ENCODE peak calls at places on chromosomes 11 and 22, in four cellular contexts. One of them, this sample, is unnamed.

GRCh38 chr11:31821779-31822574 is 10.9 kb upstream of the PAX6 start:
- DNase-seq in IMR-90: no peak
- DNase-seq in hepatocyte: no peak
- DNase-seq in stomach: no peak
- DNase-seq in this sample: no peak

GRCh38 chr11:2273771-2274170 is 3.4 kb upstream of the ASCL2 start:
- DNase-seq in hepatocyte: no peak
- DNase-seq in IMR-90: no peak
- DNase-seq in stomach: peak; percentile 56
- DNase-seq in this sample: no peak

GRCh38 chr11:83736689-83737088 is 450.5 kb upstream of the CCDC90B start:
- DNase-seq in stomach: no peak
- DNase-seq in IMR-90: no peak
- DNase-seq in hepatocyte: no peak
- DNase-seq in this sample: no peak

GRCh38 chr11:64373598-64373974 is 14.6 kb downstream of the RPS6KA4 start:
- DNase-seq in IMR-90: no peak
- DNase-seq in hepatocyte: no peak
- DNase-seq in stomach: no peak
- DNase-seq in this sample: no peak

GRCh38 chr11:115219378-115219777 is 284.8 kb downstream of the CADM1 start:
- DNase-seq in IMR-90: no peak
- DNase-seq in stomach: no peak
- DNase-seq in hepatocyte: no peak
- DNase-seq in this sample: no peak

GRCh38 chr11:18706330-18707243 is 8.0 kb downstream of the TMEM86A start:
- DNase-seq in stomach: peak; percentile 61
- DNase-seq in IMR-90: no peak
- DNase-seq in hepatocyte: no peak
- DNase-seq in this sample: no peak

GRCh38 chr11:92948116-92948515 is 21.3 kb upstream of the MTNR1B start:
- DNase-seq in IMR-90: no peak
- DNase-seq in hepatocyte: peak; percentile 57
- DNase-seq in stomach: peak; percentile 70
- DNase-seq in this sample: no peak

GRCh38 chr11:102518296-102519094 is 12.1 kb downstream of the MMP7 start:
- DNase-seq in hepatocyte: no peak
- DNase-seq in stomach: no peak
- DNase-seq in IMR-90: no peak
- DNase-seq in this sample: no peak

GRCh38 chr11:210122-210802 is 2.8 kb downstream of the RIC8A start:
- DNase-seq in stomach: peak; percentile 18
- DNase-seq in hepatocyte: no peak
- DNase-seq in IMR-90: peak; percentile 88
- DNase-seq in this sample: peak; percentile 57

GRCh38 chr11:93279911-93280347 is 50.6 kb upstream of the DEUP1 start:
- DNase-seq in IMR-90: no peak
- DNase-seq in hepatocyte: no peak
- DNase-seq in stomach: no peak
- DNase-seq in this sample: no peak

GRCh38 chr11:60914620-60915249 is 777 bp downstream of the TMEM109 start:
- DNase-seq in stomach: no peak
- DNase-seq in IMR-90: peak; percentile 34
- DNase-seq in hepatocyte: peak; percentile 48
- DNase-seq in this sample: no peak

GRCh38 chr11:82315093-82315492 is 418.6 kb downstream of the FAM181B start:
- DNase-seq in IMR-90: no peak
- DNase-seq in stomach: no peak
- DNase-seq in hepatocyte: peak; percentile 65
- DNase-seq in this sample: no peak
- TF ChIP-seq CTCF in IMR-90: no peak
- TF ChIP-seq CTCF in stomach: no peak
- TF ChIP-seq CTCF in hepatocyte: peak; percentile 72
- TF ChIP-seq CTCF in this sample: no peak

GRCh38 chr22:45738206-45738605 is 66.6 kb downstream of the ATXN10 start:
- DNase-seq in hepatocyte: no peak
- DNase-seq in IMR-90: peak; percentile 35
- DNase-seq in stomach: no peak
- DNase-seq in this sample: peak; percentile 54

GRCh38 chr22:45740236-45740635 is 68.6 kb downstream of the ATXN10 start:
- DNase-seq in hepatocyte: no peak
- DNase-seq in IMR-90: peak; percentile 35
- DNase-seq in stomach: no peak
- DNase-seq in this sample: no peak

GRCh38 chr22:45731041-45731797 is 59.6 kb downstream of the ATXN10 start:
- DNase-seq in IMR-90: peak; percentile 65
- DNase-seq in hepatocyte: no peak
- DNase-seq in stomach: no peak
- DNase-seq in this sample: no peak

GRCh38 chr22:45731798-45732495 is 60.3 kb downstream of the ATXN10 start:
- DNase-seq in stomach: no peak
- DNase-seq in hepatocyte: peak; percentile 23
- DNase-seq in IMR-90: peak; percentile 47
- DNase-seq in this sample: no peak

DNA sequence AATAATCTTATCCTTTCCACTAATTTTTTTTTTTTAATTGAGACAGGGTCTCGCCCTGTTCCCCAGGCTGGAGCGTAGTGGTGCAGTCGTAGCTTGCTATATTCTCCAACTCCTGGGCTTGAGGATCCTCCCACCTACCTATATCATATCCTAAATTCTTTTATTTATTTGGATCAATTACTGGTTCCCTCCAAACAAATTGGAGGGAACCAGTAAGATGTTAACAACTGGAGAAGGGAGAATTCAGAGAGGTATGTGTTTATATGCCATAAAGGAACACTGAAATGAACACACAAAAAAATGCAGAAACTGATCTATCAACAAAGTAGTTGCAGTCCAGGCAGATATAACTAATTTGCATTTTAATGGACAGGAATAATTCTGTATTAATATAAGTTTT is 63.6 kb downstream of the ATXN10 start:
- DNase-seq in stomach: no peak
- DNase-seq in hepatocyte: no peak
- DNase-seq in IMR-90: no peak
- DNase-seq in this sample: no peak
- H3K36me3 ChIP-seq in stomach: peaks cover 61% of the 10 kb centered on the region
- H3K36me3 ChIP-seq in hepatocyte: peaks cover 5% of the 10 kb centered on the region
- H3K36me3 ChIP-seq in IMR-90: peaks cover 30% of the 10 kb centered on the region
- H3K36me3 ChIP-seq in this sample: peaks cover 4% of the 10 kb centered on the region

DNA sequence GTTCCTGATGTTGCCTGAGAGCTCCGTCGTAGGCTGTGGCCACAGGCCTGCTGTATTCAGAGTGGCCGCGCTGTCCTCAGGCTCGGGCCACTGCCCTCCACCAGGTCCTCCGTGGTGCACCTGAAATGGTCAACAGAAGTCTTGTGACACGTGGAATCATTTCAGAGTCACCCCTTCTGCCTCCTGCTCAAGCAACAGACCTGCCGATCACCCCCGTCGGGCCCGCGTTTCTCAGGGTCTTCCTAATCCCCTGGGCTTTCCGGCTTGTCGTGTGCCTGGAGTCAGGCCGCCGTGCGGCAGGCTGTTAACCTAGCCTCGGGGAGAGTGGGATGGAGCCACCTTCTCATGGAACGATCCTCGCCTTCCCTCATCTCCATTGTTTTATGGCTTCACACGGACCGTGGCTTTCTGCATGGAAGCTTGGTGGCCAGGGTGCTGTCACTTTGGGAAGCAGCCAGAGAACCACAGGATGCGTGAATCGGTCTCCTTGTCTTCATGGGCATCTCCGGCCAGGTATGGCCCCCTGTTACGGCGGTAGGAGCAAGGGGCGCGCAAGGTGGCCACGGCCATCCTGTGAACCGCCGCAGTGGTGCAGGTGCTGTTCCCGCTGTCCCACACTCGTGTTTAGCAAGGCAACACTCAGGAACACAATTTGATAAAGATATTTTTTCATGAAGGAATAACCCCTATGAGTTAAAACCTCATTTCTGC is 24.1 kb downstream of the NADSYN1 start:
- DNase-seq in hepatocyte: no peak
- DNase-seq in IMR-90: no peak
- DNase-seq in stomach: no peak
- DNase-seq in this sample: no peak
- TF ChIP-seq CTCF in hepatocyte: no peak
- TF ChIP-seq CTCF in IMR-90: no peak
- TF ChIP-seq CTCF in stomach: no peak
- TF ChIP-seq CTCF in this sample: no peak

GRCh38 chr22:35208003-35208402 is 49.3 kb upstream of the HMGXB4 start:
- DNase-seq in stomach: no peak
- DNase-seq in hepatocyte: no peak
- DNase-seq in IMR-90: no peak
- DNase-seq in this sample: no peak
- H3K36me3 ChIP-seq in stomach: no peaks in the 10 kb centered on the region
- H3K36me3 ChIP-seq in hepatocyte: no peaks in the 10 kb centered on the region
- H3K36me3 ChIP-seq in IMR-90: no peaks in the 10 kb centered on the region
- H3K36me3 ChIP-seq in this sample: no peaks in the 10 kb centered on the region

GRCh38 chr11:106426696-106427095 is 349.2 kb downstream of the AASDHPPT start:
- DNase-seq in hepatocyte: no peak
- DNase-seq in stomach: no peak
- DNase-seq in IMR-90: no peak
- DNase-seq in this sample: no peak

GRCh38 chr11:106425819-106426218 is 348.4 kb downstream of the AASDHPPT start:
- DNase-seq in stomach: no peak
- DNase-seq in hepatocyte: no peak
- DNase-seq in IMR-90: no peak
- DNase-seq in this sample: no peak

GRCh38 chr11:106422585-106422984 is 345.1 kb downstream of the AASDHPPT start:
- DNase-seq in IMR-90: no peak
- DNase-seq in stomach: no peak
- DNase-seq in hepatocyte: no peak
- DNase-seq in this sample: no peak

GRCh38 chr11:106421673-106422292 is 344.3 kb downstream of the AASDHPPT start:
- DNase-seq in hepatocyte: no peak
- DNase-seq in IMR-90: no peak
- DNase-seq in stomach: no peak
- DNase-seq in this sample: no peak

DNA sequence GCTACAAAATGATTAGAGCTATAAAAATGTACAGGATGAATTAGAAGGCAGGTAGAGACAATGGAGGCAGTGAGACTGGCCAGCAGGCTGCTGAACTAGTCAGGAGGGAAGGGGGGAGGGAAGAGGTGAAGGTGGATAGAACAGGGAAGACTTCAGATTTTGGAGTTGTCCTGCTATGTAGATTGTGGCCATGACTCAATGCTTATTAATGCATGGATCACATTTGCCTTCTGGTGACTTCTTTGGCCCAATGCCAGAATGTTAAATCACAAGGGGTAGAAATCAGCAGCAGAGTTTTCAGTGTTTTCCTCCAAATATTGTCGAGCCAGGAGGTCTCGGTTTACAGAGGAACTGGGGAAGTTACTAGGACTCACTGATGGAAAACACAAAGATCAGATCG is 346.6 kb downstream of the AASDHPPT start:
- DNase-seq in hepatocyte: peak; percentile 3
- DNase-seq in stomach: no peak
- DNase-seq in IMR-90: peak; percentile 83
- DNase-seq in this sample: peak; percentile 9
- TF ChIP-seq CTCF in hepatocyte: no peak
- TF ChIP-seq CTCF in stomach: no peak
- TF ChIP-seq CTCF in IMR-90: no peak
- TF ChIP-seq CTCF in this sample: no peak

GRCh38 chr22:19448076-19448607 is 631 bp upstream of the C22orf39 start:
- DNase-seq in IMR-90: peak; percentile 43
- DNase-seq in hepatocyte: peak; percentile 72
- DNase-seq in stomach: peak; percentile 28
- DNase-seq in this sample: no peak
- H3K36me3 ChIP-seq in IMR-90: peaks cover 27% of the 10 kb centered on the region
- H3K36me3 ChIP-seq in hepatocyte: no peaks in the 10 kb centered on the region
- H3K36me3 ChIP-seq in stomach: peaks cover 57% of the 10 kb centered on the region
- H3K36me3 ChIP-seq in this sample: peaks cover 11% of the 10 kb centered on the region

GRCh38 chr11:110026823-110027626 is 66.2 kb upstream of the ZC3H12C start:
- DNase-seq in hepatocyte: peak; percentile 19
- DNase-seq in IMR-90: peak; percentile 15
- DNase-seq in stomach: no peak
- DNase-seq in this sample: no peak

GRCh38 chr11:110027627-110028371 is 65.4 kb upstream of the ZC3H12C start:
- DNase-seq in stomach: no peak
- DNase-seq in hepatocyte: no peak
- DNase-seq in IMR-90: no peak
- DNase-seq in this sample: no peak

GRCh38 chr11:110023711-110024110 is 69.5 kb upstream of the ZC3H12C start:
- DNase-seq in IMR-90: no peak
- DNase-seq in hepatocyte: no peak
- DNase-seq in stomach: no peak
- DNase-seq in this sample: no peak

GRCh38 chr11:110019659-110020058 is 73.5 kb upstream of the ZC3H12C start:
- DNase-seq in IMR-90: no peak
- DNase-seq in stomach: no peak
- DNase-seq in hepatocyte: no peak
- DNase-seq in this sample: no peak

DNA sequence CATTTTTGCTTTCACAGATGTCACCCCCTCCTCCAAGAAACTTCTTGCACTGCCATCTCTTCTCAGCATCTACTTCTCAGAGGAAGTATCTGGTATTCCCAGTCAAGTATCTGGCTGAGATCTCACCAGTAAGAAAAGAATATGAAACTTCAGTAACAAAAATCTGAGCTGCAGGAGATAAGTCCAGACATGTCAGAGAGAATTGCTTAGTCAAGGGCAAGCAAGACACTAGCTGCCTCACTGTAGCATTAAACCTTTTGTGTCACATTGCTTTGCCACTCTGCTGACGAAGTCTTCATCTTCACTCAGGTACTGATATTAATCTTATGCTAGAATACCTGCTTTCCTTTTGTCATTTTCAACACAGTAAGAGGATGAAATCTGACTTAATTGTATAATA is 70.6 kb upstream of the ZC3H12C start:
- DNase-seq in hepatocyte: no peak
- DNase-seq in stomach: no peak
- DNase-seq in IMR-90: peak; percentile 25
- DNase-seq in this sample: no peak
- TF ChIP-seq CTCF in hepatocyte: no peak
- TF ChIP-seq CTCF in stomach: no peak
- TF ChIP-seq CTCF in IMR-90: no peak
- TF ChIP-seq CTCF in this sample: no peak

DNA sequence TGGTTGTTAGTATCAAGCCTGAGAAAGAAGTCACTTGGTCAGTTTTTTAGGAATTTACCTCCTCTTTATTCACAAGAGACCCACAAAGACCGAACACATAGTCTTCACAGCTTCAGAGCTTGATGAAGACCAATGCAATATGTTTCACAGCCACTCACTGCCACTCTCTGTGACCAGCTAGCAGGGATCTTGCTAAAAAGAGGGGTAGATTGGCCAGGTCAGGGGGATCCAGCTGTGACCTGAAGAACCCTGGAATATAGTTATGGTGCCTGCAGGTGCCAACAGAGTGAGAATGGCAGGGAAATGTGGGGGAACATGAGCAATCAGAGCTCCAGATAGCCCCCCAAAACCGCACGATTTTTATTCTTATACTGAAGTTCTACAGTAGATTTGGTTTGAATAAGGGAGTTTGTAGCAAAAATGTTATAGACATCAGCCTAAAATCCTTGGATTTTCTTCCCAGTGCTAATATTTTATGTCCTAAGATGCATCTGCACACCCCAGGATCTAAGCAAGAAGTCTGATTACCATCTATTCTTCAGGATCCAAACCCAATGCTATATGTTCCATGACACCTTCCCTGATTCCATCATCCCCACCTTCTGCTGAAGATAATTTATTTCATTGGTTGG is 8.7 kb downstream of the POU2AF1 start:
- DNase-seq in IMR-90: no peak
- DNase-seq in hepatocyte: no peak
- DNase-seq in stomach: no peak
- DNase-seq in this sample: no peak
- H3K36me3 ChIP-seq in IMR-90: no peaks in the 10 kb centered on the region
- H3K36me3 ChIP-seq in hepatocyte: no peaks in the 10 kb centered on the region
- H3K36me3 ChIP-seq in stomach: no peaks in the 10 kb centered on the region
- H3K36me3 ChIP-seq in this sample: no peaks in the 10 kb centered on the region

GRCh38 chr11:44315947-44316387 is 6.0 kb upstream of the ALX4 start:
- DNase-seq in IMR-90: peak; percentile 22
- DNase-seq in hepatocyte: peak; percentile 63
- DNase-seq in stomach: no peak
- DNase-seq in this sample: no peak
- TF ChIP-seq CTCF in IMR-90: no peak
- TF ChIP-seq CTCF in hepatocyte: peak; percentile 6
- TF ChIP-seq CTCF in stomach: no peak
- TF ChIP-seq CTCF in this sample: peak; percentile 25

This sample was measured in BJ.